ENCODE peak calls at places on chromosomes 6 and 20, in four cellular contexts. H is amniotic stem cell, J is NCI-H345, O is putamen. B is an unnamed sample.

GRCh38 chr20:50731930-50732690 is 730 bp downstream of the PARD6B start:
- DNase-seq in J (peak), H (no peak), O (no peak), B (peak)

GRCh38 chr20:52130406-52130805 is 61.2 kb downstream of the ZFP64 start:
- DNase-seq in H (no peak), J (no peak), O (no peak), B (no peak)

GRCh38 chr6:6191476-6191875 is 129.0 kb downstream of the F13A1 start:
- DNase-seq in J (no peak), O (no peak), H (no peak), B (no peak)

GRCh38 chr6:5998741-5999687 is 7.7 kb downstream of the NRN1 start:
- DNase-seq in H (no peak), J (no peak), O (no peak), B (no peak)

GRCh38 chr6:166997768-166998255 is 1.4 kb upstream of the CEP43 start:
- DNase-seq in H (peak), J (peak), O (no peak), B (peak)

GRCh38 chr6:11685411-11686093 is 93.1 kb downstream of the ADTRP start:
- DNase-seq in J (no peak), O (no peak), H (peak), B (no peak)

GRCh38 chr6:97705568-97705967 is 422.6 kb upstream of the MMS22L start:
- DNase-seq in O (no peak), J (no peak), H (no peak), B (peak)

GRCh38 chr20:13692802-13693736 is 54.3 kb upstream of the TASP1 start:
- DNase-seq in H (no peak), J (no peak), O (no peak), B (no peak)

GRCh38 chr6:104462811-104463599 is 396.7 kb downstream of the HACE1 start:
- DNase-seq in H (no peak), J (no peak), O (no peak), B (no peak)

GRCh38 chr20:48282591-48283228 is 497.4 kb upstream of the SULF2 start:
- DNase-seq in O (no peak), H (no peak), J (no peak), B (no peak)

GRCh38 chr6:111550953-111551352 is 54.7 kb downstream of the TRAF3IP2 start:
- DNase-seq in H (no peak), J (no peak), O (no peak), B (peak)

GRCh38 chr6:44127186-44128019 is at the start of the genes MRPL14 and TMEM63B:
- DNase-seq in O (peak), J (peak), H (peak), B (peak)

GRCh38 chr6:133499662-133500061 is 258.5 kb downstream of the EYA4 start:
- DNase-seq in J (no peak), H (no peak), O (no peak), B (no peak)

GRCh38 chr20:45873409-45874116 is 7.5 kb upstream of the ZSWIM1 start:
- DNase-seq in O (no peak), H (no peak), J (no peak), B (no peak)

B was measured in NCI-H146.